ENCODE peak calls at places on chromosome 10, in four cellular contexts. One of them, this sample, is unnamed.

GRCh38 chr10:21832751-21833150 is 170.8 kb downstream of the DNAJC1 start:
- DNase-seq in thoracic aorta: no peak
- DNase-seq in dorsolateral prefrontal cortex: no peak
- DNase-seq in B cell: no peak
- DNase-seq in this sample: no peak

GRCh38 chr10:132248455-132249231 is 59.1 kb downstream of the STK32C start:
- DNase-seq in thoracic aorta: no peak
- DNase-seq in dorsolateral prefrontal cortex: no peak
- DNase-seq in B cell: peak; percentile 63
- DNase-seq in this sample: peak; percentile 94

GRCh38 chr10:59750155-59750945 is 2.9 kb downstream of the MRLN start:
- DNase-seq in thoracic aorta: no peak
- DNase-seq in dorsolateral prefrontal cortex: no peak
- DNase-seq in B cell: no peak
- DNase-seq in this sample: no peak

GRCh38 chr10:6071181-6072175 is 9.3 kb upstream of the IL2RA start:
- DNase-seq in thoracic aorta: no peak
- DNase-seq in dorsolateral prefrontal cortex: no peak
- DNase-seq in B cell: no peak
- DNase-seq in this sample: no peak

GRCh38 chr10:124254519-124254918 is 161.1 kb upstream of the CHST15 start:
- DNase-seq in thoracic aorta: no peak
- DNase-seq in dorsolateral prefrontal cortex: no peak
- DNase-seq in B cell: no peak
- DNase-seq in this sample: no peak

GRCh38 chr10:11610855-11611247 is 599 bp downstream of the USP6NL start:
- DNase-seq in thoracic aorta: no peak
- DNase-seq in dorsolateral prefrontal cortex: no peak
- DNase-seq in B cell: peak; percentile 54
- DNase-seq in this sample: peak; percentile 22

GRCh38 chr10:3676564-3676963 is 108.4 kb downstream of the KLF6 start:
- DNase-seq in thoracic aorta: no peak
- DNase-seq in dorsolateral prefrontal cortex: no peak
- DNase-seq in B cell: no peak
- DNase-seq in this sample: no peak

GRCh38 chr10:101770331-101771215 is 5.3 kb downstream of the FGF8 start:
- DNase-seq in thoracic aorta: no peak
- DNase-seq in dorsolateral prefrontal cortex: no peak
- DNase-seq in B cell: no peak
- DNase-seq in this sample: no peak

GRCh38 chr10:86678999-86679792 is 10.9 kb downstream of the LDB3 start:
- DNase-seq in thoracic aorta: no peak
- DNase-seq in dorsolateral prefrontal cortex: no peak
- DNase-seq in B cell: no peak
- DNase-seq in this sample: peak; percentile 58

GRCh38 chr10:48789861-48790739 is 105.4 kb downstream of the WDFY4 start:
- DNase-seq in thoracic aorta: no peak
- DNase-seq in dorsolateral prefrontal cortex: no peak
- DNase-seq in B cell: no peak
- DNase-seq in this sample: no peak

GRCh38 chr10:43978091-43978490 is 329.4 kb upstream of the ZNF32 start:
- DNase-seq in thoracic aorta: no peak
- DNase-seq in dorsolateral prefrontal cortex: no peak
- DNase-seq in B cell: no peak
- DNase-seq in this sample: no peak

GRCh38 chr10:77849039-77849664 is 77.4 kb downstream of the DLG5 start:
- DNase-seq in thoracic aorta: no peak
- DNase-seq in dorsolateral prefrontal cortex: no peak
- DNase-seq in B cell: peak; percentile 16
- DNase-seq in this sample: peak; percentile 50

GRCh38 chr10:75283150-75284096 is 47.7 kb upstream of the COMTD1 start:
- DNase-seq in thoracic aorta: no peak
- DNase-seq in dorsolateral prefrontal cortex: no peak
- DNase-seq in B cell: no peak
- DNase-seq in this sample: no peak

GRCh38 chr10:35336084-35336831 is at the start of gene CCNY:
- DNase-seq in thoracic aorta: peak; percentile 40
- DNase-seq in dorsolateral prefrontal cortex: peak; percentile 66
- DNase-seq in B cell: peak; percentile 86
- DNase-seq in this sample: peak; percentile 93

GRCh38 chr10:49207936-49208482 is 19.8 kb upstream of the TMEM273 start:
- DNase-seq in thoracic aorta: no peak
- DNase-seq in dorsolateral prefrontal cortex: no peak
- DNase-seq in B cell: no peak
- DNase-seq in this sample: no peak

GRCh38 chr10:24363070-24363469 is 154.1 kb downstream of the KIAA1217 start:
- DNase-seq in thoracic aorta: no peak
- DNase-seq in dorsolateral prefrontal cortex: no peak
- DNase-seq in B cell: no peak
- DNase-seq in this sample: no peak

GRCh38 chr10:20492447-20492846 is 404.7 kb downstream of the NEBL start:
- DNase-seq in thoracic aorta: no peak
- DNase-seq in dorsolateral prefrontal cortex: no peak
- DNase-seq in B cell: no peak
- DNase-seq in this sample: no peak

GRCh38 chr10:4061441-4061951 is 276.5 kb upstream of the KLF6 start:
- DNase-seq in thoracic aorta: peak; percentile 55
- DNase-seq in dorsolateral prefrontal cortex: peak; percentile 52
- DNase-seq in B cell: no peak
- DNase-seq in this sample: no peak

GRCh38 chr10:97050205-97050745 is 135.5 kb downstream of the SLIT1 start:
- DNase-seq in thoracic aorta: no peak
- DNase-seq in dorsolateral prefrontal cortex: no peak
- DNase-seq in B cell: no peak
- DNase-seq in this sample: no peak

GRCh38 chr10:53886325-53887300 is 914.4 kb downstream of the PCDH15 start:
- DNase-seq in thoracic aorta: no peak
- DNase-seq in dorsolateral prefrontal cortex: no peak
- DNase-seq in B cell: no peak
- DNase-seq in this sample: no peak

GRCh38 chr10:43452356-43452914 is 15.5 kb downstream of the ZNF487 start:
- DNase-seq in thoracic aorta: no peak
- DNase-seq in dorsolateral prefrontal cortex: no peak
- DNase-seq in B cell: no peak
- DNase-seq in this sample: no peak

GRCh38 chr10:132986576-132986975 is 44.2 kb upstream of the CFAP46 start:
- DNase-seq in thoracic aorta: no peak
- DNase-seq in dorsolateral prefrontal cortex: peak; percentile 31
- DNase-seq in B cell: no peak
- DNase-seq in this sample: no peak

GRCh38 chr10:1782841-1783240 is 45.5 kb upstream of the ADARB2 start:
- DNase-seq in thoracic aorta: no peak
- DNase-seq in dorsolateral prefrontal cortex: no peak
- DNase-seq in B cell: no peak
- DNase-seq in this sample: no peak

DNA sequence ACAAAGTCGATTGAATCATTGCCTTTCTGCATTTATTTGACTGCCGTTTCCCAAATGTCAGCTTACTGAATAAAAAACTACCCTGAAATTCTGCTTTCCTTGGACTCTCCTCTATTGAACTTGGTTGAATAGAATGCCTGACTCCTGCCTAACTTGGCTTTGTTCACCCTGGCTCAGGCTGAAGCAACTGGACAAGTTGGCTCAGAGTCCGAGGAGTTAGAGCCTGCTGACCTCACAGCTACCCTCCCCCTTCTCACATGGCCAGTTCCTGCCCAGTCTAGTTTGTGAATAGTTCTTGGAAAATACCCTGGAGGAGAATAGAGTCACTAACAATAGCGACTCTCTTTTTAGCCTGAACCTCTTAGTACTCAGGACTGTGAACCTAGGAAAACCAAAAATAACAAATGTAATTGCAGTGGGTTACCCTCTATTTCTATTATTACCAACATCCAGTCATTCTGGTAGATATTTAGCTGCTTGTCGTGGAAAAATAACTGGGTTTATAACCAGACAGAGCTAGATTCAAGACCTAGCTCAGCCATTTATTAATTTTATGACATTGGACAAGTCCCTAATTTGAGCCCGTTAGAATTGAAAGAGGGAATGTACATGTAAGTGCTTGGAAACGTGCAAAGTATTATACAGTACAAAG is 17.3 kb upstream of the NRBF2 start:
- DNase-seq in thoracic aorta: peak; percentile 69
- DNase-seq in dorsolateral prefrontal cortex: peak; percentile 50
- DNase-seq in B cell: no peak
- DNase-seq in this sample: no peak
- TF ChIP-seq CTCF in thoracic aorta: no peak
- TF ChIP-seq CTCF in dorsolateral prefrontal cortex: no peak
- TF ChIP-seq CTCF in B cell: no peak
- TF ChIP-seq CTCF in this sample: no peak

DNA sequence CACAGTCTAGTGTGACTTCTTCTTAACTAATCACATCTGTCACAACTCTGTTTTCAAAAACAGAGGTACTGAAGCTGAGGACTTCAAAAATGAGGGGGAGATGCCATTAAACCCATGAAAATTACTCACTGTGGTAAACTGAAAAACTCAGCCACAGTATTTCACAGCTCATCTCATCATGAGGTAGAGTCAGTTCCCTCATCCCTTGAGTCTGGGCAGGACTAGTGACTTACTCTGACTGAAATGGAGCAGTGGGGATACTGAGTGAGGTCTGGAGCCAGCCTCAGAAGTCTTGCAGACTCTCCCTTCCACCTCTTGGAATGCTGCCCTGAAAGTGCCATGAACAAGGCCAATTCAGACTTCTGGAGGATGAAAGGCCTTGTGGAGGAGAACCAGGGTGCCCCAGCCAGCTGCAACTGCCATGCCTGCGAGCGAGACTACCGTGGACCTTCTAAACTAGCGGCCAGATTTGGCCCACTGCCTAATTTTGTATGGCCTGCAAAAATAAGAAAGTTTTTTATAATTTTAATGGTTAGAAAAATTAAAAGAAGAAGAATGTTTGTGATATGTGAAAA is 24.7 kb upstream of the ANKRD1 start:
- DNase-seq in thoracic aorta: no peak
- DNase-seq in dorsolateral prefrontal cortex: no peak
- DNase-seq in B cell: no peak
- DNase-seq in this sample: no peak
- TF ChIP-seq CTCF in thoracic aorta: no peak
- TF ChIP-seq CTCF in dorsolateral prefrontal cortex: no peak
- TF ChIP-seq CTCF in B cell: no peak
- TF ChIP-seq CTCF in this sample: no peak

GRCh38 chr10:116627386-116627933 is 6.7 kb downstream of the PNLIPRP2 start:
- DNase-seq in thoracic aorta: no peak
- DNase-seq in dorsolateral prefrontal cortex: no peak
- DNase-seq in B cell: no peak
- DNase-seq in this sample: peak; percentile 20
- TF ChIP-seq CTCF in thoracic aorta: no peak
- TF ChIP-seq CTCF in dorsolateral prefrontal cortex: no peak
- TF ChIP-seq CTCF in B cell: no peak
- TF ChIP-seq CTCF in this sample: no peak

GRCh38 chr10:106401161-106401560 is 763.3 kb downstream of the SORCS1 start:
- DNase-seq in thoracic aorta: no peak
- DNase-seq in dorsolateral prefrontal cortex: no peak
- DNase-seq in B cell: no peak
- DNase-seq in this sample: no peak

GRCh38 chr10:106392781-106393180 is 771.7 kb downstream of the SORCS1 start:
- DNase-seq in thoracic aorta: no peak
- DNase-seq in dorsolateral prefrontal cortex: no peak
- DNase-seq in B cell: no peak
- DNase-seq in this sample: no peak

GRCh38 chr10:106395061-106395749 is 769.3 kb downstream of the SORCS1 start:
- DNase-seq in thoracic aorta: no peak
- DNase-seq in dorsolateral prefrontal cortex: no peak
- DNase-seq in B cell: no peak
- DNase-seq in this sample: no peak

GRCh38 chr10:106399112-106399511 is 765.4 kb downstream of the SORCS1 start:
- DNase-seq in thoracic aorta: no peak
- DNase-seq in dorsolateral prefrontal cortex: no peak
- DNase-seq in B cell: no peak
- DNase-seq in this sample: no peak

GRCh38 chr10:106396192-106396591 is 768.3 kb downstream of the SORCS1 start:
- DNase-seq in thoracic aorta: no peak
- DNase-seq in dorsolateral prefrontal cortex: no peak
- DNase-seq in B cell: no peak
- DNase-seq in this sample: no peak
- TF ChIP-seq CTCF in thoracic aorta: no peak
- TF ChIP-seq CTCF in dorsolateral prefrontal cortex: no peak
- TF ChIP-seq CTCF in B cell: no peak
- TF ChIP-seq CTCF in this sample: no peak

DNA sequence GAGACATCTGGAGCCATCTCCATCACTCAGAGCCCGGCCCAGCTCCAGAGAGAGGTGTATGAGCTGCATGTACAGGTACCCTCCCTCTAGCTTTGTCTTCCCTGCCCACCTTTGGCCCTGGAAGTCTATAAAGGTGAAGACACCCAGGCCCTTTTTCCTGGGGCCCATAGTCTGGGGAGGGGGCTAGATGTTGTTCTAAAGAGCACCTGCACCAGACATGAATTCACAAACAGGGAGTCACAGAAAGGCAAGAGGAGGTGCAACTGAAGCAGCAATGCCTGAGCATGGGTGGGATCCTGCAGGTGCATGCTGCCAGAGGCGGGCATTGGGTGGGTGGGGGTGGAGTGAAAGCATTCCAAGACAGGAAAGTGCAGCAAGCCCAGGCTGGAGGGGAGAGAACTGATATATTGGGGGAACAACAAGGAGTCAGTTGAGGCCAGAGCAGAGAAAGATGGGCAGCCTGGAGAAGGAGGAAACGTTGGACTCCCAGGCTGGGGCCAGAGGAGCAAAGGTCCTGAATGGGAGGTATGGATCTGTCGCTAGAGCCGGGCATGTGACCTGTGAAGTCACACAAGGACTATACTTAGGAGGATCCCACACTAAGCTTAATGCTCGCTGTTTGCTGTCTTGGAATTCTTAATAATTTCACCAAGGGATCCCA is 11.6 kb downstream of the CDHR1 start:
- DNase-seq in thoracic aorta: no peak
- DNase-seq in dorsolateral prefrontal cortex: no peak
- DNase-seq in B cell: no peak
- DNase-seq in this sample: no peak
- TF ChIP-seq CTCF in thoracic aorta: no peak
- TF ChIP-seq CTCF in dorsolateral prefrontal cortex: no peak
- TF ChIP-seq CTCF in B cell: peak; percentile 53
- TF ChIP-seq CTCF in this sample: no peak

GRCh38 chr10:99964791-99965190 is 45.0 kb downstream of the DNMBP start:
- DNase-seq in thoracic aorta: no peak
- DNase-seq in dorsolateral prefrontal cortex: no peak
- DNase-seq in B cell: no peak
- DNase-seq in this sample: no peak
- TF ChIP-seq CTCF in thoracic aorta: no peak
- TF ChIP-seq CTCF in dorsolateral prefrontal cortex: no peak
- TF ChIP-seq CTCF in B cell: no peak
- TF ChIP-seq CTCF in this sample: no peak

DNA sequence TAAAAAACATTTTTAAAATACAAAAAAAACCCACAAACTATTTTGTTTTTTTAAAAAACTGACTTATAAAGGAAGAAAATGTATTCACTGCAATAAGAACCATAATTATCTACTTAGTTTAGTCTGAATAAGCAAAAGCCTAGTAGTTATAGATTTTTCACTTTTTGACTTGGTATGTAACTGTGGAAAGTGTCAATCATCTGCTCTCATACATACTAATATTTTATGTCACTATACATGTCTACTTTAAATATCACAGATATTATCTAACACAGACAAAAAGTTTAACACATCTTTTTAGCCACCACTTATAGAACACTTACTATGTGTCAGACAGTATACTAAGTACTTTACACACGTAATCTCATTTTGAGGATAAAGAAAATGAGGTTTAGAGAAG is 3.2 kb upstream of the JMJD1C start:
- DNase-seq in thoracic aorta: no peak
- DNase-seq in dorsolateral prefrontal cortex: no peak
- DNase-seq in B cell: no peak
- DNase-seq in this sample: no peak
- TF ChIP-seq CTCF in thoracic aorta: no peak
- TF ChIP-seq CTCF in dorsolateral prefrontal cortex: no peak
- TF ChIP-seq CTCF in B cell: no peak
- TF ChIP-seq CTCF in this sample: no peak

This sample was measured in GM20000.